ENCODE peak calls at places on chromosomes 6 and 20, in six cellular contexts. R, X, T, V, S and C are unnamed samples.

GRCh38 chr20:59152559-59153354 is 10.9 kb upstream of the ZNF831 start:
- DNase-seq in T (no peak), X (no peak), S (no peak), V (no peak), R (no peak), C (no peak)

GRCh38 chr6:30556964-30557682 is at the start of gene PRR3:
- DNase-seq in X (peak; percentile 94), S (peak; percentile 92), V (peak; percentile 94), T (peak; percentile 95), R (peak; percentile 88), C (peak; percentile 90)

GRCh38 chr6:20868397-20869185 is 334.3 kb downstream of the CDKAL1 start:
- DNase-seq in R (no peak), X (peak; percentile 48), T (peak; percentile 90), V (no peak), S (no peak), C (no peak)

GRCh38 chr20:32524871-32525501 is 60.1 kb downstream of the NOL4L start:
- DNase-seq in S (no peak), V (no peak), X (no peak), R (no peak), T (no peak), C (no peak)

GRCh38 chr20:47585087-47585747 is 83.5 kb downstream of the NCOA3 start:
- DNase-seq in S (no peak), X (no peak), T (no peak), V (no peak), R (no peak), C (no peak)

GRCh38 chr20:16647875-16648597 is 74.8 kb upstream of the KIF16B start:
- DNase-seq in V (no peak), T (no peak), S (no peak), R (no peak), X (no peak), C (no peak)

GRCh38 chr6:134819236-134819635 is 130.7 kb downstream of the ALDH8A1 start:
- DNase-seq in T (no peak), V (no peak), X (no peak), R (no peak), S (no peak), C (no peak)

GRCh38 chr20:53657289-53657678 is 63.6 kb upstream of the ZNF217 start:
- DNase-seq in R (no peak), S (no peak), X (no peak), T (no peak), V (peak; percentile 37), C (no peak)

GRCh38 chr6:1187293-1188131 is 124.4 kb upstream of the FOXQ1 start:
- DNase-seq in R (no peak), X (no peak), T (no peak), S (no peak), V (peak; percentile 10), C (no peak)

GRCh38 chr6:129390900-129391299 is 319.1 kb downstream of the ARHGAP18 start:
- DNase-seq in R (peak; percentile 12), T (no peak), V (no peak), S (no peak), X (no peak), C (no peak)

GRCh38 chr20:31707994-31708744 is 14.5 kb downstream of the BCL2L1 start:
- DNase-seq in T (no peak), R (no peak), V (no peak), S (peak; percentile 62), X (peak; percentile 58), C (no peak)

GRCh38 chr20:54267510-54268003 is 59.7 kb downstream of the PFDN4 start:
- DNase-seq in T (peak; percentile 92), R (peak; percentile 6), V (no peak), X (peak; percentile 35), S (no peak), C (no peak)

GRCh38 chr6:89941031-89941775 is 46.9 kb downstream of the GJA10 start:
- DNase-seq in S (no peak), R (no peak), X (no peak), T (no peak), V (no peak), C (no peak)

GRCh38 chr6:98560418-98560817 is 274.0 kb upstream of the POU3F2 start:
- DNase-seq in S (no peak), X (no peak), V (no peak), R (no peak), T (peak; percentile 10), C (no peak)

GRCh38 chr6:113082691-113083090 is 735.6 kb downstream of the RFPL4B start:
- DNase-seq in T (peak; percentile 4), V (no peak), X (no peak), R (peak; percentile 69), S (no peak), C (no peak)

GRCh38 chr6:11538799-11539468 is 1.4 kb downstream of the TMEM170B start:
- DNase-seq in X (no peak), V (no peak), S (no peak), T (no peak), R (no peak), C (no peak)

GRCh38 chr6:25035451-25036435 is 100.0 kb upstream of the RIPOR2 start:
- DNase-seq in V (peak; percentile 34), R (no peak), X (no peak), T (peak; percentile 90), S (no peak), C (no peak)

GRCh38 chr20:4095639-4096038 is 80.3 kb upstream of the RNF24 start:
- DNase-seq in V (no peak), R (no peak), X (no peak), S (no peak), T (no peak), C (no peak)

GRCh38 chr6:142292191-142292924 is 9.4 kb upstream of the ADGRG6 start:
- DNase-seq in S (no peak), V (no peak), T (no peak), X (no peak), R (no peak), C (no peak)

GRCh38 chr6:23905301-23905700 is 220.7 kb upstream of the NRSN1 start:
- DNase-seq in T (no peak), S (no peak), V (no peak), R (no peak), X (no peak), C (no peak)

GRCh38 chr20:20820104-20820503 is 107.7 kb upstream of the RALGAPA2 start:
- DNase-seq in V (no peak), S (peak; percentile 69), X (peak; percentile 73), R (no peak), T (peak; percentile 81), C (no peak)

GRCh38 chr6:71486466-71486865 is 197.9 kb downstream of the OGFRL1 start:
- DNase-seq in X (no peak), R (peak; percentile 53), V (peak; percentile 40), S (no peak), T (no peak), C (no peak)

GRCh38 chr6:160102956-160103824 is 18.4 kb upstream of the SLC22A1 start:
- DNase-seq in V (peak; percentile 32), X (peak; percentile 66), R (peak; percentile 11), T (peak; percentile 77), S (peak; percentile 67), C (peak; percentile 8)

GRCh38 chr20:31644701-31645100 is 7.0 kb downstream of the COX4I2 start:
- DNase-seq in R (no peak), S (no peak), V (no peak), X (no peak), T (no peak), C (no peak)

GRCh38 chr20:24981750-24982149 is 10.8 kb downstream of the APMAP start:
- DNase-seq in V (no peak), S (no peak), X (peak; percentile 4), T (no peak), R (no peak), C (no peak)

DNA sequence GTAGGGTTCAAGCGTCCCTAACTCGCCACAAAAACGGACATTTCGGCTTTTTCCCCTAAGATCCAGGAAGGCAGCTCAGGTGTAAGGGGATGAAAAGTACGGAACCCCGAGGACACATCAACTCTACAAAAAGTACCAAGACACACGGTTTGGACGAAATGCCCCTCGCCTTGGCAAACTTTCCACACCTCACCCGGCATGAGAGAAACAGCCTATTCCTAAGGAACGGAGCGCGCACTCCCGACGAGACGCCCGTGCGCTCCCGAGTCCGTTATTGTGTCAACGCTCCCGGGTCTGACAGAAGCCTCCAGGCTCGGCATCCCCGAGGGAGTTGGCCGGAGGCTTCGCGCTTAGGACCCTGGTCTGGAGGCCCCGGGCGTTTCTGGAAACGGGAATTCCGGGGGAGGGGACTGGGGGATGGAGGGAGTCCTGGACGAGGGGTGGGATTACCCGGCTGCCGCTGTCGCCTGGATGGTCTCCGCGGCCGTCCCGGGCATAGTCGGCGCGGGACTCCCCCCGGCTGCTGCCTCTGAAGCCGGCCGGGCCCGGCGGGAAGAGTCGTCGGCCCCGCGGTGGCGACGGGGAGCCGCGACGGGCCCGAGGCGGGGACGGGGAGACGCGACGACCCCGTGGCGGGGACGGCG is 808 bp downstream of the ZNF318 start:
- DNase-seq in V (peak; percentile 74), R (peak; percentile 37), X (peak; percentile 51), S (peak; percentile 65), T (peak; percentile 74), C (peak; percentile 62)
- H2AK5ac ChIP-seq in V (no peak overlapping the region), R (peak overlapping the region; percentile 14), X (no peak overlapping the region), S (no peak overlapping the region), T (no peak overlapping the region), C (no peak overlapping the region)

DNA sequence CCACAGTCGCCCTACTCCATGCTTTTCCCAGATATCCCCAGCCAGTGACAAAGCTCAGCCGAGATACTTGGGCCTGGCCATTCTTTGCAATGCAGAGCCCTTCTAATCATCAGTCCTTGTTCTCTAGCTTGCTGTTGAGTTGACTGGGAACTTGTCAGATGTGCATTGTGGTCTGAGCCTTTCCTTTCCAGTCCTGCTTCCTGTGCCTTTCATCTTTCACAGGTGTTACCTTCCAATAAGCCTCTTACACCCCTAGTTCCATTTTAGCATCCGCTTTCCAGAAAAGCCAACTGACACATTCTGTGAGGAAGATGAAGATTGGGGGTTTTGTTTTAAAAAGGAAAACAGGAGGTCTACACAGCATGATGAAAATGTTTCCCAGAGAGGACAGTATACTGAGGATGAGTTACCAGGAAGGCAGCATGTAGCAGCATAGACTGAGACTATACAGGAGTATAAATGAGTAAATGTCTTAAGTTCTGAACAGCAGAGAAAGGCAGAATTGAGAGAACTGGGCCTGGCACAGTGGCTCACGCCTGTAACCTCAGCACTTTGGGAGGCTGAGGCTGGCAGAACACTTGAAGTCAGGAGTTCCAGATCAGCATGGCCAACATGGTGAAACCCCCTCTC is 5.5 kb upstream of the CEP85L start:
- DNase-seq in X (no peak), V (no peak), T (no peak), R (no peak), S (no peak), C (no peak)
- H3K4me2 ChIP-seq in X (no peak overlapping the region), V (no peak overlapping the region), T (no peak overlapping the region), R (no peak overlapping the region), S (no peak overlapping the region), C (no peak overlapping the region)

GRCh38 chr6:150145427-150145826 is 2.6 kb downstream of the PPP1R14C start:
- DNase-seq in V (no peak), S (no peak), R (no peak), X (no peak), T (no peak), C (no peak)

GRCh38 chr6:150149146-150149545 is 6.3 kb downstream of the PPP1R14C start:
- DNase-seq in V (no peak), X (no peak), T (no peak), R (no peak), S (no peak), C (peak; percentile 29)

GRCh38 chr6:150145830-150146229 is 3.0 kb downstream of the PPP1R14C start:
- DNase-seq in X (no peak), R (no peak), T (no peak), V (no peak), S (no peak), C (no peak)

GRCh38 chr6:150144294-150144868 is 1.5 kb downstream of the PPP1R14C start:
- DNase-seq in R (no peak), T (no peak), X (no peak), V (no peak), S (no peak), C (no peak)

GRCh38 chr6:150146436-150146835 is 3.6 kb downstream of the PPP1R14C start:
- DNase-seq in T (no peak), V (no peak), R (no peak), X (no peak), S (no peak), C (no peak)
- H2AK5ac ChIP-seq in T (no peak overlapping the region), V (no peak overlapping the region), R (no peak overlapping the region), X (no peak overlapping the region), S (no peak overlapping the region), C (no peak overlapping the region)

GRCh38 chr6:152552616-152553209 is 84.4 kb downstream of the SYNE1 start:
- DNase-seq in T (peak; percentile 88), S (peak; percentile 73), R (peak; percentile 77), V (peak; percentile 68), X (peak; percentile 74), C (peak; percentile 54)
- H3K4me2 ChIP-seq in T (no peak overlapping the region), S (no peak overlapping the region), R (no peak overlapping the region), V (no peak overlapping the region), X (no peak overlapping the region), C (no peak overlapping the region)